ENCODE peak calls at places on chromosomes 16 and 17, in four cellular contexts. S is iPS DF 6.9, J is gastrocnemius medialis, U is tibial nerve. X is an unnamed sample. For H3K4me1, the result is how much of the 10 kb centered on the place peaks cover.

GRCh38 chr17:80195671-80196529 is 24.2 kb downstream of the SGSH start:
- DNase-seq in S (peak), J (no peak), U (no peak), X (no peak)

GRCh38 chr17:9331512-9332163 is 244.0 kb downstream of the STX8 start:
- DNase-seq in J (no peak), U (no peak), S (no peak), X (no peak)

GRCh38 chr17:75364078-75364477 is 41.4 kb downstream of the GRB2 start:
- DNase-seq in S (no peak), U (no peak), J (no peak), X (no peak)

GRCh38 chr17:78020717-78021108 is 62.2 kb downstream of the TNRC6C start:
- DNase-seq in U (no peak), J (no peak), S (no peak), X (no peak)

GRCh38 chr17:40427002-40427491 is 9.4 kb upstream of the TOP2A start:
- DNase-seq in U (no peak), J (no peak), S (no peak), X (no peak)

GRCh38 chr17:57603978-57604377 is 141.1 kb downstream of the CCDC182 start:
- DNase-seq in S (no peak), U (no peak), J (no peak), X (no peak)

GRCh38 chr16:4828567-4829320 is 18.3 kb downstream of the GLYR1 start:
- DNase-seq in U (no peak), J (peak), S (no peak), X (no peak)

GRCh38 chr17:75723201-75723930 is 2.1 kb downstream of the ITGB4 start:
- DNase-seq in J (no peak), U (no peak), S (no peak), X (no peak)

GRCh38 chr17:280216-280615 is 72.4 kb downstream of the RPH3AL start:
- DNase-seq in S (no peak), U (no peak), J (no peak), X (no peak)

GRCh38 chr17:42342242-42343008 is 45.8 kb downstream of the STAT3 start:
- DNase-seq in U (no peak), J (no peak), S (no peak), X (no peak)

GRCh38 chr16:77588389-77588788 is 133.9 kb upstream of the NUDT7 start:
- DNase-seq in J (no peak), U (no peak), S (no peak), X (no peak)

GRCh38 chr17:17702821-17703607 is 21.8 kb downstream of the RAI1 start:
- DNase-seq in J (no peak), S (no peak), U (no peak), X (no peak)

GRCh38 chr16:20904507-20905079 is 4.0 kb downstream of the LYRM1 start:
- DNase-seq in S (no peak), J (no peak), U (peak), X (no peak)

GRCh38 chr16:49834496-49835009 is 21.4 kb downstream of the ZNF423 start:
- DNase-seq in J (peak), U (no peak), S (no peak), X (no peak)

GRCh38 chr17:64328875-64329405 is 61.7 kb downstream of the PECAM1 start:
- DNase-seq in U (no peak), J (no peak), S (no peak), X (no peak)

GRCh38 chr17:32709562-32709961 is 167.4 kb downstream of the MYO1D start:
- DNase-seq in U (no peak), J (no peak), S (no peak), X (no peak)

GRCh38 chr17:79407385-79407784 is 203.5 kb downstream of the RBFOX3 start:
- DNase-seq in U (no peak), S (no peak), J (no peak), X (no peak)

GRCh38 chr17:67244621-67245072 is 349 bp downstream of the HELZ start:
- DNase-seq in J (no peak), U (no peak), S (no peak), X (no peak)

GRCh38 chr16:19655242-19655777 is 62.7 kb downstream of the KNOP1 start:
- DNase-seq in J (no peak), U (no peak), S (no peak), X (no peak)

GRCh38 chr17:55238931-55239297 is 25.8 kb upstream of the HLF start:
- DNase-seq in S (no peak), J (no peak), U (no peak), X (no peak)

GRCh38 chr17:29010586-29010985 is 4.8 kb upstream of the SEZ6 start:
- DNase-seq in S (no peak), J (no peak), U (no peak), X (no peak)

GRCh38 chr17:2723997-2724782 is 12.6 kb upstream of the CLUH start:
- DNase-seq in S (no peak), J (no peak), U (no peak), X (no peak)

GRCh38 chr16:24820522-24820921 is 25.2 kb upstream of the SLC5A11 start:
- DNase-seq in J (no peak), U (no peak), S (no peak), X (no peak)

GRCh38 chr16:19140392-19140791 is 26.6 kb downstream of the ITPRIPL2 start:
- DNase-seq in U (no peak), J (no peak), S (no peak), X (no peak)

GRCh38 chr17:72733619-72734282 is 358.7 kb downstream of the SLC39A11 start:
- DNase-seq in U (no peak), J (no peak), S (no peak), X (no peak)

GRCh38 chr17:50051082-50051576 is 4.8 kb upstream of the ITGA3 start:
- DNase-seq in S (no peak), U (no peak), J (no peak), X (no peak)

GRCh38 chr17:77948690-77949114 is 9.8 kb upstream of the TNRC6C start:
- DNase-seq in U (peak), S (no peak), J (peak), X (no peak)

GRCh38 chr17:32015245-32016013 is 8.2 kb downstream of the LRRC37B start:
- DNase-seq in U (no peak), S (no peak), J (peak), X (no peak)

GRCh38 chr16:72989203-72989991 is 58.5 kb downstream of the ZFHX3 start:
- DNase-seq in S (no peak), U (peak), J (peak), X (no peak)
- H3K4me1 ChIP-seq in S (under half), U (half or more), J (half or more), X (half or more)

GRCh38 chr16:87466975-87467501 is 25.8 kb downstream of the ZCCHC14 start:
- DNase-seq in S (no peak), U (no peak), J (no peak), X (no peak)

GRCh38 chr16:87465306-87465705 is 27.5 kb downstream of the ZCCHC14 start:
- DNase-seq in S (no peak), U (peak), J (peak), X (peak)

GRCh38 chr16:87461466-87461975 is 31.3 kb downstream of the ZCCHC14 start:
- DNase-seq in S (peak), J (peak), U (peak), X (peak)

GRCh38 chr16:87463722-87464690 is 28.8 kb downstream of the ZCCHC14 start:
- DNase-seq in S (no peak), J (no peak), U (peak), X (no peak)

DNA sequence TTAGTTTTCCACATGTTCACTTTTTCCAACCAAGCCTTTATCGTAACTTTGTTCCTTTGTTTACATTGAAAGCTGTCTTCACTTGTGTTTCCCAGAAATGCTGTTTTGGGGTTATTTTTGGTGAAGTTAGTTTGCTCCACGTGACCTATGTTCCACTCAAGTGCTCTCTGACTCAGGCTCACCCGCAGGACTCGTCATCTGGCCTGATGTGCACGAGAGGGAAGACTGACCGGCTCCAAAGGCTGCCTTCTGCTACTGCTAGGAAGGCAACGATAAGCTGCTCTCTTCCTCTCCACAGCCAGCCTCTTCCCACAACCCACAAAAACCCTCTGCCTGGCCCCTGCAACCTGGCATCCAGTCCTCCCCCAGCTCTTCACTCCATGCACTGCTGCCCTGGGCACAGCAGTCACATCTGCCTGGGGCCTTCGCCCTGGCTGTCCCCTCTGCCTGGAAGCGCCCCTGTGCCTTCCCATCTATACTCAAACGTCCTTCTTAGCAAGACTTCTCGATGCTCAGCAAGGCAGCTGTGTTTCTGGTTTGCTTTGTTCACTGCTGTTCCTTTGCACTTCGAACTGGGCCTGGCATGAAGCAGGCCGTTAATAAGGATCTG is 28.0 kb downstream of the ZCCHC14 start:
- DNase-seq in U (peak), J (peak), S (no peak), X (peak)
- H3K4me3 ChIP-seq in U (peak), J (peak), S (no peak), X (peak)

GRCh38 chr16:85796599-85796998 is 2.7 kb downstream of the EMC8 start:
- DNase-seq in S (no peak), U (no peak), J (no peak), X (no peak)
- H3K27ac ChIP-seq in S (no peak), U (no peak), J (no peak), X (no peak)

GRCh38 chr16:69938981-69939820 is 11.9 kb upstream of the CLEC18A start:
- DNase-seq in S (no peak), J (no peak), U (no peak), X (no peak)
- H3K4me1 ChIP-seq in S (under half), J (under half), U (under half), X (half or more)

GRCh38 chr16:74575175-74575804 is 31.6 kb downstream of the GLG1 start:
- DNase-seq in J (no peak), U (no peak), S (no peak), X (no peak)
- H3K4me3 ChIP-seq in J (no peak), U (no peak), S (no peak), X (no peak)

X was measured in thoracic aorta.